ENCODE peak calls at places on chromosomes 7 and 10, in seven cellular contexts. S is esophagus muscularis mucosa, O is suprapubic skin, N is SK-N-SH, D is upper lobe of left lung, L is K562, I is sigmoid colon. C is an unnamed sample. For H3K4me1, the result is how much of the 10 kb centered on the place peaks cover.

GRCh38 chr10:122703483-122704448 is 4.1 kb upstream of the C10orf120 start:
- DNase-seq in O (no peak), S (no peak), N (peak), L (peak), I (peak), D (no peak), C (peak)

GRCh38 chr10:110010076-110011069 is 2.6 kb downstream of the ADD3 start:
- DNase-seq in D (no peak), S (no peak), N (no peak), I (no peak), L (no peak), O (no peak), C (no peak)

GRCh38 chr10:77191324-77192049 is 446.1 kb downstream of the KCNMA1 start:
- DNase-seq in I (no peak), D (no peak), O (no peak), L (no peak), N (no peak), S (no peak), C (no peak)

GRCh38 chr7:111642373-111642772 is 80.1 kb upstream of the IMMP2L start:
- DNase-seq in O (no peak), L (no peak), N (no peak), I (no peak), D (no peak), S (no peak), C (no peak)

GRCh38 chr10:9296206-9296605 is 1241.7 kb downstream of the GATA3 start:
- DNase-seq in L (no peak), I (no peak), O (no peak), N (no peak), S (no peak), D (no peak), C (no peak)

GRCh38 chr10:13997650-13998049 is 333.1 kb downstream of the FRMD4A start:
- DNase-seq in D (no peak), L (no peak), S (no peak), N (no peak), I (no peak), O (no peak), C (no peak)

GRCh38 chr10:97771055-97771811 is 566 bp downstream of the SFRP5 start:
- DNase-seq in D (peak), I (no peak), O (no peak), L (peak), N (peak), S (no peak), C (no peak)

GRCh38 chr7:1058821-1059199 is 14.5 kb downstream of the GPR146 start:
- DNase-seq in O (no peak), D (no peak), S (no peak), L (no peak), I (no peak), N (no peak), C (no peak)

GRCh38 chr10:118423800-118424479 is 81.8 kb upstream of the FAM204A start:
- DNase-seq in D (no peak), I (peak), O (peak), L (peak), N (peak), S (peak), C (peak)

GRCh38 chr10:29243750-29244149 is 45.1 kb upstream of the LYZL1 start:
- DNase-seq in O (no peak), L (peak), N (no peak), D (no peak), I (no peak), S (no peak), C (no peak)

GRCh38 chr10:15370212-15370740 is 813 bp downstream of the FAM171A1 start:
- DNase-seq in L (peak), I (peak), S (no peak), N (peak), O (no peak), D (peak), C (peak)

GRCh38 chr7:51243631-51244030 is 73.0 kb downstream of the COBL start:
- DNase-seq in S (no peak), N (no peak), I (no peak), L (no peak), O (no peak), D (peak), C (no peak)

GRCh38 chr10:125002423-125003145 is 60.7 kb downstream of the ZRANB1 start:
- DNase-seq in N (peak), L (no peak), I (peak), O (peak), S (no peak), D (peak), C (no peak)

GRCh38 chr7:92633211-92633906 is 43.2 kb upstream of the FAM133B start:
- DNase-seq in O (no peak), S (no peak), I (no peak), D (no peak), L (peak), N (no peak), C (no peak)

GRCh38 chr7:28551311-28551710 is 139.0 kb downstream of the CREB5 start:
- DNase-seq in S (no peak), D (no peak), N (no peak), I (no peak), O (no peak), L (no peak), C (no peak)

GRCh38 chr7:105648561-105649401 is 67.5 kb upstream of the EFCAB10 start:
- DNase-seq in L (peak), D (no peak), S (no peak), I (peak), O (no peak), N (peak), C (peak)

GRCh38 chr7:45543470-45543869 is 30.7 kb upstream of the ADCY1 start:
- DNase-seq in O (no peak), D (no peak), S (no peak), L (no peak), N (no peak), I (no peak), C (no peak)

GRCh38 chr7:28725045-28725630 is 233.0 kb downstream of the TRIL start:
- DNase-seq in D (no peak), L (no peak), O (no peak), I (no peak), N (no peak), S (no peak), C (no peak)

GRCh38 chr7:11579141-11579540 is 252.9 kb downstream of the THSD7A start:
- DNase-seq in S (no peak), D (no peak), N (no peak), O (no peak), I (no peak), L (no peak), C (no peak)

GRCh38 chr7:131302876-131303707 is 24.6 kb upstream of the MKLN1 start:
- DNase-seq in N (no peak), L (no peak), D (no peak), S (peak), O (no peak), I (no peak), C (peak)

GRCh38 chr7:103439661-103440060 is 6.3 kb downstream of the SLC26A5 start:
- DNase-seq in N (no peak), L (no peak), D (no peak), O (no peak), I (no peak), S (no peak), C (no peak)

GRCh38 chr10:44650576-44651394 is 260.4 kb upstream of the TMEM72 start:
- DNase-seq in O (no peak), S (no peak), N (no peak), L (no peak), D (no peak), I (no peak), C (no peak)

GRCh38 chr10:16965740-16966447 is 148.7 kb upstream of the RSU1 start:
- DNase-seq in N (no peak), L (no peak), D (no peak), S (no peak), O (no peak), I (peak), C (peak)

GRCh38 chr10:51079766-51080165 is 5.5 kb downstream of the PRKG1 start:
- DNase-seq in L (no peak), O (no peak), I (no peak), N (no peak), D (no peak), S (no peak), C (no peak)

GRCh38 chr10:48465860-48466521 is 138.9 kb downstream of the ARHGAP22 start:
- DNase-seq in S (no peak), L (no peak), I (no peak), N (peak), O (peak), D (peak), C (no peak)

GRCh38 chr7:72249106-72249505 is 163.0 kb downstream of the CALN1 start:
- DNase-seq in L (no peak), N (no peak), O (no peak), S (no peak), D (no peak), I (no peak), C (no peak)

GRCh38 chr10:100988166-100988565 is 823 bp downstream of the TWNK start:
- DNase-seq in D (no peak), N (no peak), O (no peak), S (no peak), I (no peak), L (no peak), C (no peak)

GRCh38 chr7:90246184-90246583 is 1.2 kb downstream of the CFAP69 start:
- DNase-seq in O (no peak), S (no peak), I (peak), L (no peak), N (no peak), D (no peak), C (no peak)

GRCh38 chr10:59985639-59986038 is 79.3 kb upstream of the CCDC6 start:
- DNase-seq in N (no peak), I (no peak), S (no peak), L (no peak), D (no peak), O (no peak), C (no peak)

GRCh38 chr10:110354322-110354766 is 49.6 kb upstream of the SMNDC1 start:
- DNase-seq in I (peak), N (peak), D (no peak), O (no peak), L (peak), S (no peak), C (peak)

GRCh38 chr10:68471586-68472408 is at the start of gene DNA2:
- DNase-seq in I (peak), O (no peak), L (peak), N (peak), D (peak), S (peak), C (peak)

GRCh38 chr7:19122018-19122588 is 4.7 kb upstream of the TWIST1 start:
- DNase-seq in O (no peak), I (no peak), S (no peak), D (no peak), L (no peak), N (peak), C (no peak)

GRCh38 chr7:131948434-131949053 is 392.1 kb upstream of the PODXL start:
- DNase-seq in I (no peak), O (no peak), L (no peak), S (no peak), D (no peak), N (no peak), C (peak)

GRCh38 chr10:86299562-86299961 is 67.0 kb downstream of the GRID1 start:
- DNase-seq in L (no peak), I (peak), S (no peak), D (no peak), O (peak), N (no peak), C (no peak)

GRCh38 chr7:16615234-16615633 is 30.3 kb downstream of the ANKMY2 start:
- DNase-seq in S (no peak), D (no peak), N (no peak), I (no peak), O (no peak), L (no peak), C (no peak)

GRCh38 chr7:131223151-131223550 is 104.5 kb upstream of the MKLN1 start:
- DNase-seq in L (no peak), S (no peak), D (no peak), I (no peak), O (no peak), N (no peak), C (no peak)

GRCh38 chr10:112471878-112472487 is 25.0 kb downstream of the VTI1A start:
- DNase-seq in D (no peak), O (no peak), N (peak), L (peak), S (no peak), I (no peak), C (no peak)

GRCh38 chr7:30694774-30695721 is 12.8 kb upstream of the CRHR2 start:
- DNase-seq in L (no peak), O (no peak), N (no peak), D (no peak), S (no peak), I (no peak), C (no peak)

DNA sequence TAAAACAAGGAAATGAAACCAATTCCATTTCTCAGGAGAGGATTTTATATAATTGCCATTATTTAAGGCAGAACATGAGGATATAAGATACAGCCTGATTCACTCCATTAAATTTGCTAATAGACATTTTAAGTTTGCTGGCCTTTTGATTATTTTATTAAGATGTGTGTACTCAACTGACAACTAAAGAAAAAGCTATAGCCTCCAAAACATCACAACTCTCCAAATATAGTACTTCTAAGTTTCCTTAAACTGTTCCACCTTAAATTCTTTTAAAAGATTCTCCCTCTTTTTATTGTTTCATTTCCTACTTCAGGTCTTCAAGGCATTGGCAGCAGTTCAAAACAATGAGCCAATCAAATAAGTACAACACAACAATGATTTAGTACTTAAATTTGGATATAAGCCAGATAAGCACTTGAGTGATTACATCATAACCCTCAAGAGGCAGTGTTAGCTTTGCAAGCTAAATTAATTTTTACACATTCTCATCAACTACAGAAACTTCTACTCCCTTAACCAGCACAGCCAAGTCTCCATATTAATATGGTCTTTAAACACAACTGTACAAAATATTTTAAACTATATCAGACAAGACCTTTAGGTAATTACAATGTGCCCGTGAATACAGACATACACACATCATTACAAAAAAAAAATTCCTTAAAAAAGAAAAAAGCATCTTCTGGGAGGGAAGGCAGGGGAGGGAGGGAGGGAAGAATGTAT is 121.8 kb downstream of the KMT2C start:
- DNase-seq in D (no peak), L (peak), I (no peak), S (no peak), O (no peak), N (peak), C (no peak)
- TF ChIP-seq EP300 in D (no peak), L (peak), I (no peak), S (no peak), O (no peak), N (no peak), C (no peak)

DNA sequence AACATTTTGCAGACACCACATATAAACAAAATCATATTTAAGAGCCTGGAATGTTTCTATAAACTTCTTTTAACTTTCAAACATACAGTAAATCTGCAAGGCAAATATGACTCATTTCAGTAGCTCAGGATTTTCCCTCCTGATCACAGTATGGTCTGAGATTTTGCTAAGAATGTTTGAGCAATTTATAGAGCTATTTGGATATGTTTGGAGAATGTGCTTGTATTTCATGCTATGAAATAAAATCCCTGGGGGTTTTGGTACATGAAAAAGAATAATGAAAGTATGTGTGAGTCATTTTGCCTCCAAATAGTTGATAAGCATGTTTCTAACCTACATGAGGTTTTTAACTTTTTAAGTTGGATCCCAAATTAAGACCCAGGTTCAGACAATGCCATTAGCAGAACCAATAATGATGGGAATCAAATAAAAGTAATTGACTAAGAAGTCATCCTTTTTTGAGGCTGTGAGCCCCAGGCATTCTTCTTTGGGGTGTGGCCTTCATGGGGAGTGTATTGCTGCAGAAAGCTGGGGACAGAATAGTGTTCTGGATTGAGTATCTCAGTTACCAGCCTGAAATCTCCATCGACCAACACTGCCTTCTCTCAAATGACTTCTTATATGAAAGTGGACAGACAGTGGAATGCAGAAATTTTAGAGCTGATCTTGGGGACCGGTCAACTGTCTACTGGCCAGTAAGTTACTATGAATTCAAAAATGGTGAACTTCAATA is 66.1 kb upstream of the AGBL3 start:
- DNase-seq in N (no peak), O (no peak), L (no peak), D (no peak), I (no peak), S (peak), C (no peak)
- H3K4me1 ChIP-seq in N (under half), O (under half), L (under half), D (under half), I (under half), S (half or more), C (under half)

GRCh38 chr10:3568983-3569382 is 216.0 kb downstream of the KLF6 start:
- DNase-seq in D (no peak), L (no peak), S (peak), O (no peak), N (no peak), I (no peak), C (no peak)
- TF ChIP-seq POLR2AphosphoS5 in D (no peak), L (no peak), S (no peak), O (no peak), N (no peak), I (no peak), C (no peak)

DNA sequence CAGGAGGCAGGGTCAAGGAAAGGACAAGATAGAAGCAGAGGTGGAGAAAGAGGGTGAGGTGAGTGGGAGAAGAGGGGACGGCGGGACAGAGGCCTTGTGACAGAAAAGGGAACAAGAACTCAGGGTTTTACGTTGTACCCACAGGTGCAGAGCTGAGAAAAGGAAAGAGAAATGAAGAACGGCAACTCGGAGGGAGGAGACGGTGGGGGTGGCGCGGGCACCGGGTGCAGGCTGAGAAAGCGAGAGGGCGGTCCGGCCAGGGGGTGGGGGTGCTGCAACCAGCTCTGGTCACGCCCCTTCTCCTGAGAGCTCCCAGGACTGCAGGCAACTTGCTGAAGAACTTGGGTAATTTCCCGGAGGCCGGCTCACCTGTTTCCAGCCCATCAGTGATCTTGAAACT is 65.3 kb downstream of the CARD11 start:
- DNase-seq in I (no peak), D (peak), O (no peak), S (no peak), L (no peak), N (no peak), C (peak)
- TF ChIP-seq EP300 in I (no peak), D (no peak), O (no peak), S (no peak), L (no peak), N (no peak), C (no peak)

GRCh38 chr7:116511552-116512523 is 12.3 kb downstream of the CAV2 start:
- DNase-seq in I (no peak), O (no peak), N (no peak), L (no peak), S (no peak), D (no peak), C (no peak)

GRCh38 chr7:116510795-116511194 is 11.3 kb downstream of the CAV2 start:
- DNase-seq in N (no peak), D (no peak), O (no peak), L (no peak), I (no peak), S (no peak), C (no peak)

GRCh38 chr7:116505823-116506222 is 6.3 kb downstream of the CAV2 start:
- DNase-seq in I (no peak), D (no peak), L (no peak), N (no peak), S (no peak), O (no peak), C (no peak)

GRCh38 chr7:116512524-116513188 is 12.2 kb upstream of the CAV1 start:
- DNase-seq in S (no peak), N (no peak), D (no peak), O (no peak), L (no peak), I (no peak), C (no peak)

GRCh38 chr7:116509982-116510579 is 10.5 kb downstream of the CAV2 start:
- DNase-seq in O (no peak), D (no peak), S (no peak), N (no peak), I (no peak), L (no peak), C (no peak)
- H3K4me1 ChIP-seq in O (under half), D (under half), S (half or more), N (under half), I (under half), L (under half), C (under half)

GRCh38 chr10:21733710-21734109 is 199.7 kb downstream of the MLLT10 start:
- DNase-seq in I (no peak), O (no peak), D (no peak), L (no peak), S (no peak), N (no peak), C (no peak)
- TF ChIP-seq POLR2AphosphoS5 in I (no peak), O (no peak), D (no peak), L (no peak), S (no peak), N (no peak), C (no peak)

C was measured in transverse colon.